ENCODE peak calls at places on chromosomes 3 and 15, in eight cellular contexts. N is breast epithelium, P is WERI-Rb-1, H is aorta, Y is keratinocyte, S is PC-9, B is heart right ventricle, A is esophagus squamous epithelium. J is an unnamed sample.

GRCh38 chr3:13011369-13012227 is 61.6 kb downstream of the IQSEC1 start:
- DNase-seq in N (no peak), P (no peak), H (peak), Y (no peak), S (peak), B (no peak), A (peak), J (peak)

GRCh38 chr3:10303785-10304184 is 11.0 kb upstream of the GHRL start:
- DNase-seq in N (no peak), P (no peak), H (no peak), Y (no peak), S (no peak), B (no peak), A (no peak), J (no peak)

GRCh38 chr15:47933865-47934264 is 186.9 kb upstream of the SLC24A5 start:
- DNase-seq in N (no peak), P (no peak), H (no peak), Y (no peak), S (no peak), B (no peak), A (no peak), J (no peak)

GRCh38 chr3:184908859-184909258 is 96.9 kb downstream of the VPS8 start:
- DNase-seq in N (no peak), P (no peak), H (no peak), Y (no peak), S (no peak), B (no peak), A (no peak), J (peak)

GRCh38 chr3:166304509-166305063 is 467.4 kb upstream of the BCHE start:
- DNase-seq in N (no peak), P (no peak), H (no peak), Y (no peak), S (no peak), B (no peak), A (no peak), J (no peak)

GRCh38 chr3:52518723-52519444 is 14.8 kb downstream of the NT5DC2 start:
- DNase-seq in N (no peak), P (no peak), H (no peak), Y (no peak), S (no peak), B (no peak), A (no peak), J (no peak)

GRCh38 chr15:41231536-41231935 is 468 bp downstream of the CHP1 start:
- DNase-seq in N (no peak), P (no peak), H (no peak), Y (no peak), S (no peak), B (no peak), A (no peak), J (no peak)

GRCh38 chr15:35271371-35272043 is 186.4 kb upstream of the NANOGP8 start:
- DNase-seq in N (no peak), P (no peak), H (no peak), Y (no peak), S (no peak), B (no peak), A (no peak), J (no peak)

GRCh38 chr15:38093931-38094330 is 158.7 kb upstream of the SPRED1 start:
- DNase-seq in N (no peak), P (no peak), H (no peak), Y (no peak), S (no peak), B (no peak), A (no peak), J (peak)

GRCh38 chr15:71679223-71680078 is 130.9 kb upstream of the NR2E3 start:
- DNase-seq in N (no peak), P (no peak), H (no peak), Y (no peak), S (no peak), B (no peak), A (no peak), J (peak)

GRCh38 chr3:141050913-141051632 is at the start of gene SPSB4:
- DNase-seq in N (no peak), P (peak), H (peak), Y (no peak), S (peak), B (peak), A (no peak), J (peak)

GRCh38 chr3:71498053-71498452 is 85.5 kb downstream of the FOXP1 start:
- DNase-seq in N (no peak), P (no peak), H (no peak), Y (no peak), S (no peak), B (no peak), A (no peak), J (no peak)
- H3K27ac ChIP-seq in N (peak), P (no peak), H (no peak), Y (no peak), S (no peak), B (no peak), A (no peak), J (no peak)

GRCh38 chr3:132723551-132723950 is 1.3 kb upstream of the NPHP3 start:
- DNase-seq in N (no peak), P (no peak), H (no peak), Y (no peak), S (no peak), B (no peak), A (no peak), J (no peak)
- H3K4me3 ChIP-seq in N (peak), P (peak), H (no peak), Y (peak), S (peak), B (peak), A (peak), J (peak)

GRCh38 chr3:30596161-30596560 is 10.2 kb upstream of the TGFBR2 start:
- DNase-seq in N (no peak), P (no peak), H (no peak), Y (peak), S (peak), B (no peak), A (no peak), J (no peak)
- H3K27ac ChIP-seq in N (peak), P (no peak), H (no peak), Y (peak), S (peak), B (no peak), A (no peak), J (no peak)

GRCh38 chr15:100880139-100880896 is 687 bp downstream of the ALDH1A3 start:
- DNase-seq in N (no peak), P (no peak), H (no peak), Y (no peak), S (no peak), B (no peak), A (no peak), J (peak)

GRCh38 chr15:100878601-100879000 is 1.0 kb upstream of the ALDH1A3 start:
- DNase-seq in N (no peak), P (no peak), H (no peak), Y (no peak), S (no peak), B (no peak), A (no peak), J (no peak)

GRCh38 chr15:100878130-100878529 is 1.5 kb upstream of the ALDH1A3 start:
- DNase-seq in N (no peak), P (no peak), H (no peak), Y (no peak), S (no peak), B (no peak), A (no peak), J (no peak)

GRCh38 chr15:100879461-100880138 is at the start of gene ALDH1A3:
- DNase-seq in N (no peak), P (peak), H (no peak), Y (no peak), S (peak), B (peak), A (no peak), J (peak)

DNA sequence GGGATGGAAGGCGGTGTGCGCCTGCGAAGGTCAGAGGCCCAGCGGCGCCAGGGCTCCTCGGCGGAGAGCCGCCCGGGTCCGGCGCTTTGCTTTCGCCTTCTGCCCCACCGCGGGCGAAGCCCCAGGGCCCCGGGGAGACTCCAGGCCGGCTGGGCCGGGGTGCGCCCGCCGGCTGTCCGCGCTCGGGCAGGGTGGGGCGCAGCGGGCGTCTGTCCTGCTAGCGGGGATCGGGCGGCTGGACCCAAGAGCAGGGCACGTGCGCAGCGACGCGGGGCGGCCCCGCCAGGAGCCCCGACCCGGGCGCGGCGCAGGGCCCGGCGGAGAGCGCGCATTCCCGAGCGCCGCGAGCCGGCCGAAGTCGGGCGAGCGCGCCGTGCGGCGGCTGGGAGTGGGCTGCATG is 585 bp upstream of the ALDH1A3 start:
- DNase-seq in N (no peak), P (no peak), H (no peak), Y (no peak), S (no peak), B (no peak), A (no peak), J (no peak)
- H3K4me3 ChIP-seq in N (peak), P (peak), H (peak), Y (peak), S (peak), B (peak), A (peak), J (peak)

J was measured in SJCRH30.